ENCODE peak calls at places on chromosomes 6 and 20, in four cellular contexts. G is HepG2, V is GM12878, H is H1. F is an unnamed sample.

GRCh38 chr6:111805511-111806181 is 67.6 kb downstream of the FYN start:
- DNase-seq in G (no peak), V (peak; percentile 78), H (no peak), F (no peak)

GRCh38 chr6:167647333-167647732 is 179.4 kb upstream of the AFDN start:
- DNase-seq in G (no peak), V (no peak), H (no peak), F (no peak)

GRCh38 chr20:48538856-48539255 is 288.9 kb downstream of the PREX1 start:
- DNase-seq in G (no peak), V (no peak), H (no peak), F (peak; percentile 42)

GRCh38 chr6:72032056-72032455 is 145.7 kb downstream of the RIMS1 start:
- DNase-seq in G (no peak), V (no peak), H (no peak), F (no peak)

GRCh38 chr20:47336013-47336754 is 20.3 kb downstream of the ZMYND8 start:
- DNase-seq in G (no peak), V (no peak), H (no peak), F (no peak)

GRCh38 chr6:2900821-2901644 is 2.1 kb downstream of the SERPINB9 start:
- DNase-seq in G (no peak), V (no peak), H (no peak), F (no peak)

GRCh38 chr20:38811769-38812168 is 6.3 kb downstream of the PPP1R16B start:
- DNase-seq in G (no peak), V (no peak), H (no peak), F (no peak)

GRCh38 chr6:27757307-27757706 is 154.9 kb downstream of the OR2B2 start:
- DNase-seq in G (no peak), V (no peak), H (peak; percentile 74), F (no peak)

GRCh38 chr20:64156136-64156885 is 7.9 kb upstream of the MYT1 start:
- DNase-seq in G (no peak), V (no peak), H (no peak), F (no peak)

GRCh38 chr6:90146914-90147668 is 149.6 kb downstream of the BACH2 start:
- DNase-seq in G (no peak), V (no peak), H (no peak), F (no peak)

GRCh38 chr6:28638915-28639314 is 113.2 kb downstream of the GPX5 start:
- DNase-seq in G (no peak), V (no peak), H (no peak), F (no peak)

GRCh38 chr20:8912731-8913130 is 156.2 kb upstream of the PLCB4 start:
- DNase-seq in G (no peak), V (no peak), H (no peak), F (no peak)

GRCh38 chr6:133641111-133641510 is 247.8 kb upstream of the TCF21 start:
- DNase-seq in G (no peak), V (no peak), H (no peak), F (no peak)

GRCh38 chr6:2266845-2267244 is 21.4 kb upstream of the GMDS start:
- DNase-seq in G (no peak), V (no peak), H (no peak), F (no peak)

GRCh38 chr20:728022-728944 is 40.0 kb downstream of the SLC52A3 start:
- DNase-seq in G (peak; percentile 51), V (no peak), H (peak; percentile 91), F (peak; percentile 72)

GRCh38 chr6:142566628-142567396 is 265.0 kb downstream of the ADGRG6 start:
- DNase-seq in G (peak; percentile 64), V (peak; percentile 11), H (peak; percentile 92), F (peak; percentile 51)

GRCh38 chr20:53801609-53802370 is 208.2 kb upstream of the ZNF217 start:
- DNase-seq in G (no peak), V (no peak), H (no peak), F (no peak)

GRCh38 chr6:139680819-139681218 is 306.4 kb upstream of the CITED2 start:
- DNase-seq in G (no peak), V (no peak), H (no peak), F (no peak)

GRCh38 chr6:165163519-165163918 is 145.9 kb downstream of the C6orf118 start:
- DNase-seq in G (no peak), V (no peak), H (no peak), F (no peak)

GRCh38 chr20:32577023-32577422 is 8.1 kb downstream of the NOL4L start:
- DNase-seq in G (no peak), V (no peak), H (no peak), F (no peak)

GRCh38 chr20:36091561-36092423 is 62.7 kb upstream of the EPB41L1 start:
- DNase-seq in G (no peak), V (no peak), H (peak; percentile 70), F (peak; percentile 89)

GRCh38 chr20:4593149-4593525 is 128.6 kb upstream of the PRND start:
- DNase-seq in G (no peak), V (no peak), H (no peak), F (no peak)

GRCh38 chr6:82251942-82252341 is 4.4 kb upstream of the IBTK start:
- DNase-seq in G (peak; percentile 22), V (no peak), H (no peak), F (no peak)

GRCh38 chr20:44527716-44528199 is 5.9 kb upstream of the SERINC3 start:
- DNase-seq in G (peak; percentile 53), V (no peak), H (no peak), F (no peak)

GRCh38 chr6:37137881-37138568 is 31.9 kb upstream of the PIM1 start:
- DNase-seq in G (peak; percentile 74), V (no peak), H (peak; percentile 60), F (no peak)

GRCh38 chr6:51855310-51856082 is 231.9 kb downstream of the PKHD1 start:
- DNase-seq in G (peak; percentile 79), V (peak; percentile 11), H (no peak), F (peak; percentile 70)

GRCh38 chr6:166476061-166476591 is 93.4 kb upstream of the MPC1 start:
- DNase-seq in G (no peak), V (no peak), H (no peak), F (no peak)

GRCh38 chr6:19444481-19444880 is 392.7 kb upstream of the ID4 start:
- DNase-seq in G (no peak), V (no peak), H (no peak), F (no peak)

GRCh38 chr20:37564016-37564387 is 36.3 kb upstream of the BLCAP start:
- DNase-seq in G (no peak), V (no peak), H (no peak), F (no peak)
- H3K4me3 ChIP-seq in G (peak overlapping the region; percentile 12), V (no peak overlapping the region), H (no peak overlapping the region), F (no peak overlapping the region)

GRCh38 chr6:96700931-96701330 is 136.3 kb downstream of the GPR63 start:
- DNase-seq in G (no peak), V (no peak), H (no peak), F (no peak)
- TF ChIP-seq SUZ12 in G (no peak), V (no peak), H (no peak), F (no peak)

DNA sequence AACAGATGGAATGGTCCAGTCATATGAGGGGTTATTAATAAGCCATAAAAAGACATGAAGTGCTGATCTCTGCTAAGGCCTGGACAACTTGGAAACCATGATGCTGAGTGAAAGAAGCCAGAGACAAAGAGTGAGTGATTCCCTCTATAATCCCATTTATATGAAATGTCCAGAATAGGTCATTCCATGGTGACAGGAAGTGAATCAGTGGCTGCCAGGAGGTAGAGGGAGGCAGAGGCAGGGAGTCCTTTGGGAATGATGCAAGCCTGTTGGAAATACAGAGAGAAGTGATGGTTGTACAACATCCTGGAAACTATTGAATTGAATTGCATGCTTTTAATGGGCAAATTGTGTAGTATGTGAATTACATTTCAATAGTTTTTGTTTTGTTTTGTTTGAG is 26.4 kb downstream of the ANKRD60 start:
- DNase-seq in G (no peak), V (no peak), H (no peak), F (no peak)
- TF ChIP-seq ZNF274 in G (no peak), V (no peak), H (no peak), F (no peak)

GRCh38 chr6:44000164-44000842 is 126.9 kb downstream of the MRPL14 start:
- DNase-seq in G (no peak), V (peak; percentile 84), H (no peak), F (no peak)
- H3K4me3 ChIP-seq in G (no peak overlapping the region), V (peak overlapping the region; percentile 46), H (no peak overlapping the region), F (no peak overlapping the region)

GRCh38 chr20:63009988-63010769 is 3.4 kb upstream of the BHLHE23 start:
- DNase-seq in G (no peak), V (peak; percentile 97), H (no peak), F (no peak)
- TF ChIP-seq SUZ12 in G (no peak), V (no peak), H (no peak), F (no peak)

F was measured in NT2/D1.